ENCODE peak calls at places on chromosomes 3 and 15, in four cellular contexts. One of them, this sample, is unnamed.

GRCh38 chr15:80141916-80142598 is 10.7 kb upstream of the FAH start:
- DNase-seq in heart left ventricle: no peak
- DNase-seq in HFF-Myc: no peak
- DNase-seq in stomach: no peak
- DNase-seq in this sample: no peak

GRCh38 chr3:139119331-139120025 is 74.8 kb upstream of the PRR23C start:
- DNase-seq in heart left ventricle: no peak
- DNase-seq in HFF-Myc: no peak
- DNase-seq in stomach: no peak
- DNase-seq in this sample: no peak

GRCh38 chr3:126267169-126267975 is 87.0 kb upstream of the ALDH1L1 start:
- DNase-seq in heart left ventricle: peak
- DNase-seq in HFF-Myc: peak
- DNase-seq in stomach: peak
- DNase-seq in this sample: no peak

GRCh38 chr3:71258116-71258515 is 325.4 kb downstream of the FOXP1 start:
- DNase-seq in heart left ventricle: no peak
- DNase-seq in HFF-Myc: no peak
- DNase-seq in stomach: no peak
- DNase-seq in this sample: no peak

GRCh38 chr3:8579101-8579500 is 65.5 kb downstream of the SSUH2 start:
- DNase-seq in heart left ventricle: no peak
- DNase-seq in HFF-Myc: no peak
- DNase-seq in stomach: no peak
- DNase-seq in this sample: no peak

GRCh38 chr3:17307889-17308288 is 423.1 kb downstream of the PLCL2 start:
- DNase-seq in heart left ventricle: no peak
- DNase-seq in HFF-Myc: no peak
- DNase-seq in stomach: no peak
- DNase-seq in this sample: no peak

GRCh38 chr15:90201944-90202375 is 830 bp downstream of the SEMA4B start:
- DNase-seq in heart left ventricle: no peak
- DNase-seq in HFF-Myc: no peak
- DNase-seq in stomach: no peak
- DNase-seq in this sample: no peak

GRCh38 chr3:187931770-187932278 is 186.6 kb upstream of the BCL6 start:
- DNase-seq in heart left ventricle: no peak
- DNase-seq in HFF-Myc: no peak
- DNase-seq in stomach: no peak
- DNase-seq in this sample: no peak

GRCh38 chr3:180048840-180049239 is 12.1 kb upstream of the PEX5L start:
- DNase-seq in heart left ventricle: no peak
- DNase-seq in HFF-Myc: no peak
- DNase-seq in stomach: no peak
- DNase-seq in this sample: no peak

GRCh38 chr3:152834354-152835310 is at the start of gene P2RY1:
- DNase-seq in heart left ventricle: peak
- DNase-seq in HFF-Myc: no peak
- DNase-seq in stomach: peak
- DNase-seq in this sample: no peak

GRCh38 chr3:127754411-127755304 is 67.7 kb downstream of the MGLL start:
- DNase-seq in heart left ventricle: no peak
- DNase-seq in HFF-Myc: no peak
- DNase-seq in stomach: no peak
- DNase-seq in this sample: no peak

GRCh38 chr3:87145553-87145952 is 81.6 kb upstream of the CHMP2B start:
- DNase-seq in heart left ventricle: no peak
- DNase-seq in HFF-Myc: no peak
- DNase-seq in stomach: no peak
- DNase-seq in this sample: no peak

GRCh38 chr3:112128843-112129727 is 4.0 kb downstream of the GCSAM start:
- DNase-seq in heart left ventricle: no peak
- DNase-seq in HFF-Myc: no peak
- DNase-seq in stomach: no peak
- DNase-seq in this sample: no peak

GRCh38 chr15:66929843-66930242 is 135.6 kb upstream of the SMAD3 start:
- DNase-seq in heart left ventricle: no peak
- DNase-seq in HFF-Myc: no peak
- DNase-seq in stomach: no peak
- DNase-seq in this sample: no peak

GRCh38 chr3:160376681-160377080 is 22.3 kb downstream of the IFT80 start:
- DNase-seq in heart left ventricle: no peak
- DNase-seq in HFF-Myc: no peak
- DNase-seq in stomach: no peak
- DNase-seq in this sample: no peak

GRCh38 chr3:184258926-184259325 is 2.4 kb downstream of the CAMK2N2 start:
- DNase-seq in heart left ventricle: no peak
- DNase-seq in HFF-Myc: no peak
- DNase-seq in stomach: no peak
- DNase-seq in this sample: no peak

GRCh38 chr3:158600787-158601186 is 29.8 kb downstream of the MLF1 start:
- DNase-seq in heart left ventricle: no peak
- DNase-seq in HFF-Myc: no peak
- DNase-seq in stomach: no peak
- DNase-seq in this sample: no peak

GRCh38 chr3:44104668-44105321 is 136.9 kb upstream of the TOPAZ1 start:
- DNase-seq in heart left ventricle: no peak
- DNase-seq in HFF-Myc: peak
- DNase-seq in stomach: no peak
- DNase-seq in this sample: no peak

GRCh38 chr3:39383913-39384664 is 919 bp downstream of the SLC25A38 start:
- DNase-seq in heart left ventricle: peak
- DNase-seq in HFF-Myc: peak
- DNase-seq in stomach: peak
- DNase-seq in this sample: peak

GRCh38 chr3:95994338-95994737 is 820.1 kb upstream of the EPHA6 start:
- DNase-seq in heart left ventricle: no peak
- DNase-seq in HFF-Myc: no peak
- DNase-seq in stomach: no peak
- DNase-seq in this sample: no peak

GRCh38 chr15:57606048-57606447 is 14.3 kb downstream of the MYZAP start:
- DNase-seq in heart left ventricle: no peak
- DNase-seq in HFF-Myc: no peak
- DNase-seq in stomach: no peak
- DNase-seq in this sample: no peak

GRCh38 chr3:183153210-183153950 is 9.2 kb downstream of the LAMP3 start:
- DNase-seq in heart left ventricle: no peak
- DNase-seq in HFF-Myc: no peak
- DNase-seq in stomach: no peak
- DNase-seq in this sample: no peak
- TF ChIP-seq CTCF in heart left ventricle: no peak
- TF ChIP-seq CTCF in HFF-Myc: no peak
- TF ChIP-seq CTCF in stomach: no peak
- TF ChIP-seq CTCF in this sample: no peak

GRCh38 chr15:63166219-63166618 is 8.9 kb upstream of the RPS27L start:
- DNase-seq in heart left ventricle: no peak
- DNase-seq in HFF-Myc: no peak
- DNase-seq in stomach: no peak
- DNase-seq in this sample: no peak
- TF ChIP-seq CTCF in heart left ventricle: peak
- TF ChIP-seq CTCF in HFF-Myc: no peak
- TF ChIP-seq CTCF in stomach: no peak
- TF ChIP-seq CTCF in this sample: no peak

DNA sequence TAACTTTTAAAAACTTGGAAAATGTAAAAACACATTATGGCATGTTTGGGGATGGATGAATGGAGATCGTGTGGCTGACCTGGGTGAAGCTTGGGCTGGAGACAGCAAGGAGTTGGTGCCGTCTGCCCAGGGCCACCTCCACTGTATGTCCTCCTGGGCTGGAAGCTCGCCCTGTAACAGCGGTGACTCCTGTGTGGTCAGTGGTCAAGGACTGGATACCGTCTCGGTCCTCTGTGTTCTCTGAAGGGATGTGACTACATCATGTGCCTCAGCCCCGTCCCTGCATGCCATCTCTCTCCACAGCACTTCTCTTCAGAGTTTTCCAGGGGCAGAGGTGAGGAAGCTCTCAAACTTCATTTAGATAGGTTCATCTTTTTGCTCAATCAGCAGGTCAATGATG is 9.5 kb downstream of the LIMD1 start:
- DNase-seq in heart left ventricle: no peak
- DNase-seq in HFF-Myc: no peak
- DNase-seq in stomach: no peak
- DNase-seq in this sample: no peak
- TF ChIP-seq CTCF in heart left ventricle: no peak
- TF ChIP-seq CTCF in HFF-Myc: no peak
- TF ChIP-seq CTCF in stomach: no peak
- TF ChIP-seq CTCF in this sample: no peak

GRCh38 chr15:47708595-47708994 is 8.7 kb upstream of the SEMA6D start:
- DNase-seq in heart left ventricle: no peak
- DNase-seq in HFF-Myc: no peak
- DNase-seq in stomach: no peak
- DNase-seq in this sample: no peak

GRCh38 chr15:47715402-47715801 is 1.9 kb upstream of the SEMA6D start:
- DNase-seq in heart left ventricle: no peak
- DNase-seq in HFF-Myc: no peak
- DNase-seq in stomach: no peak
- DNase-seq in this sample: no peak

GRCh38 chr15:47715856-47716445 is 1.4 kb upstream of the SEMA6D start:
- DNase-seq in heart left ventricle: no peak
- DNase-seq in HFF-Myc: no peak
- DNase-seq in stomach: no peak
- DNase-seq in this sample: no peak

GRCh38 chr15:47708116-47708515 is 9.2 kb upstream of the SEMA6D start:
- DNase-seq in heart left ventricle: no peak
- DNase-seq in HFF-Myc: no peak
- DNase-seq in stomach: no peak
- DNase-seq in this sample: no peak

DNA sequence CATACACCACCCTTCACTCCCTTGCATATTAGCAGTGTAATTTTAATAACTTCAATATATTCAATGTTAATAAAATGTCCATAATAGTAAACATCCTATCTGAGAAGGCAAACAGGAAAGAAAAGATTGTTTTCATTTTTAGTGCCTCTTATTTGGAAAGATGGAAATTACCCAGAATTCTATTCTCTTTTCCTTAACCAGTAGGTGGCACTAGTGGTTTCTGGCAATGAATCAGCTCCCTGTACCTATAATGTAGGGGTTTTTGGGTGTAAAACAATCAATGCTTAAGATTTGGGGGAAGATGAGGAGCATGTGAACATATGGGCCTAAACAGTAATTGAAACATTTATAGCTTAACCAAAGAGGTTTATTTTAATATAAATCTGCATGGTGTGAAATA is 5.7 kb upstream of the SEMA6D start:
- DNase-seq in heart left ventricle: no peak
- DNase-seq in HFF-Myc: no peak
- DNase-seq in stomach: no peak
- DNase-seq in this sample: no peak
- TF ChIP-seq CTCF in heart left ventricle: peak
- TF ChIP-seq CTCF in HFF-Myc: peak
- TF ChIP-seq CTCF in stomach: no peak
- TF ChIP-seq CTCF in this sample: no peak

GRCh38 chr3:168089179-168089771 is 6.4 kb downstream of the GOLIM4 start:
- DNase-seq in heart left ventricle: no peak
- DNase-seq in HFF-Myc: no peak
- DNase-seq in stomach: no peak
- DNase-seq in this sample: no peak

GRCh38 chr3:168088106-168088722 is 7.5 kb downstream of the GOLIM4 start:
- DNase-seq in heart left ventricle: no peak
- DNase-seq in HFF-Myc: no peak
- DNase-seq in stomach: no peak
- DNase-seq in this sample: no peak

GRCh38 chr3:168087539-168087938 is 8.2 kb downstream of the GOLIM4 start:
- DNase-seq in heart left ventricle: no peak
- DNase-seq in HFF-Myc: no peak
- DNase-seq in stomach: no peak
- DNase-seq in this sample: no peak

GRCh38 chr3:168086541-168087260 is 9.0 kb downstream of the GOLIM4 start:
- DNase-seq in heart left ventricle: no peak
- DNase-seq in HFF-Myc: no peak
- DNase-seq in stomach: no peak
- DNase-seq in this sample: no peak

GRCh38 chr3:168085491-168086119 is 10.1 kb downstream of the GOLIM4 start:
- DNase-seq in heart left ventricle: no peak
- DNase-seq in HFF-Myc: no peak
- DNase-seq in stomach: no peak
- DNase-seq in this sample: no peak
- TF ChIP-seq CTCF in heart left ventricle: no peak
- TF ChIP-seq CTCF in HFF-Myc: no peak
- TF ChIP-seq CTCF in stomach: no peak
- TF ChIP-seq CTCF in this sample: no peak

GRCh38 chr3:162391301-162391700 is 894.7 kb downstream of the OTOL1 start:
- DNase-seq in heart left ventricle: no peak
- DNase-seq in HFF-Myc: peak
- DNase-seq in stomach: no peak
- DNase-seq in this sample: no peak

GRCh38 chr3:162385387-162385786 is 888.8 kb downstream of the OTOL1 start:
- DNase-seq in heart left ventricle: no peak
- DNase-seq in HFF-Myc: no peak
- DNase-seq in stomach: no peak
- DNase-seq in this sample: no peak

GRCh38 chr3:162390891-162391290 is 894.3 kb downstream of the OTOL1 start:
- DNase-seq in heart left ventricle: no peak
- DNase-seq in HFF-Myc: peak
- DNase-seq in stomach: no peak
- DNase-seq in this sample: no peak
- TF ChIP-seq CTCF in heart left ventricle: no peak
- TF ChIP-seq CTCF in HFF-Myc: no peak
- TF ChIP-seq CTCF in stomach: no peak
- TF ChIP-seq CTCF in this sample: no peak

GRCh38 chr3:177329854-177330253 is 132.6 kb upstream of the TBL1XR1 start:
- DNase-seq in heart left ventricle: no peak
- DNase-seq in HFF-Myc: no peak
- DNase-seq in stomach: peak
- DNase-seq in this sample: no peak
- TF ChIP-seq CTCF in heart left ventricle: no peak
- TF ChIP-seq CTCF in HFF-Myc: no peak
- TF ChIP-seq CTCF in stomach: no peak
- TF ChIP-seq CTCF in this sample: no peak

GRCh38 chr15:26177816-26178215 is 314.7 kb upstream of the ATP10A start:
- DNase-seq in heart left ventricle: no peak
- DNase-seq in HFF-Myc: no peak
- DNase-seq in stomach: no peak
- DNase-seq in this sample: no peak

GRCh38 chr15:26176831-26177230 is 313.7 kb upstream of the ATP10A start:
- DNase-seq in heart left ventricle: no peak
- DNase-seq in HFF-Myc: no peak
- DNase-seq in stomach: no peak
- DNase-seq in this sample: no peak

GRCh38 chr15:26178821-26179220 is 315.7 kb upstream of the ATP10A start:
- DNase-seq in heart left ventricle: no peak
- DNase-seq in HFF-Myc: no peak
- DNase-seq in stomach: no peak
- DNase-seq in this sample: no peak

GRCh38 chr15:26179906-26180305 is 316.8 kb upstream of the ATP10A start:
- DNase-seq in heart left ventricle: no peak
- DNase-seq in HFF-Myc: no peak
- DNase-seq in stomach: no peak
- DNase-seq in this sample: no peak
- TF ChIP-seq CTCF in heart left ventricle: peak
- TF ChIP-seq CTCF in HFF-Myc: no peak
- TF ChIP-seq CTCF in stomach: peak
- TF ChIP-seq CTCF in this sample: no peak